ENCODE peak calls at places on chromosomes 16 and 17, in eight cellular contexts. L, I, G, W, K, J, N and Z are unnamed samples.

GRCh38 chr16:50547944-50548658 is at the start of gene NKD1:
- DNase-seq in L (peak), I (peak), G (peak), W (peak), K (peak), J (peak), N (no peak), Z (peak)

GRCh38 chr17:27293359-27293897 is 486 bp upstream of the WSB1 start:
- DNase-seq in L (peak), I (no peak), G (no peak), W (no peak), K (no peak), J (no peak), N (no peak), Z (no peak)

GRCh38 chr16:16019488-16019887 is 70.1 kb downstream of the ABCC1 start:
- DNase-seq in L (no peak), I (no peak), G (no peak), W (peak), K (peak), J (no peak), N (no peak), Z (no peak)

GRCh38 chr16:65769055-65769465 is 597.4 kb upstream of the CDH5 start:
- DNase-seq in L (no peak), I (no peak), G (no peak), W (no peak), K (no peak), J (no peak), N (no peak), Z (no peak)

GRCh38 chr16:78142784-78143183 is 43.3 kb downstream of the WWOX start:
- DNase-seq in L (no peak), I (no peak), G (no peak), W (peak), K (no peak), J (no peak), N (no peak), Z (no peak)

GRCh38 chr17:56594528-56595418 is 1.3 kb downstream of the NOG start:
- DNase-seq in L (no peak), I (peak), G (peak), W (peak), K (peak), J (peak), N (no peak), Z (peak)

GRCh38 chr17:82386256-82386831 is 14.8 kb downstream of the UTS2R start:
- DNase-seq in L (peak), I (peak), G (no peak), W (no peak), K (no peak), J (no peak), N (no peak), Z (no peak)

GRCh38 chr17:2809337-2809736 is 13.1 kb downstream of the RAP1GAP2 start:
- DNase-seq in L (no peak), I (no peak), G (no peak), W (no peak), K (no peak), J (no peak), N (no peak), Z (no peak)

GRCh38 chr16:84196101-84196500 is 5.1 kb downstream of the ADAD2 start:
- DNase-seq in L (no peak), I (no peak), G (no peak), W (no peak), K (no peak), J (no peak), N (no peak), Z (no peak)

GRCh38 chr17:39601758-39602532 is 5.8 kb downstream of the NEUROD2 start:
- DNase-seq in L (no peak), I (no peak), G (no peak), W (no peak), K (no peak), J (no peak), N (no peak), Z (no peak)

GRCh38 chr16:66028505-66029216 is 337.8 kb upstream of the CDH5 start:
- DNase-seq in L (no peak), I (no peak), G (no peak), W (peak), K (peak), J (no peak), N (no peak), Z (no peak)

GRCh38 chr16:57690782-57691471 is 3.7 kb upstream of the DRC7 start:
- DNase-seq in L (no peak), I (no peak), G (no peak), W (peak), K (peak), J (no peak), N (no peak), Z (no peak)

GRCh38 chr17:27322026-27322425 is 28.1 kb downstream of the WSB1 start:
- DNase-seq in L (no peak), I (no peak), G (no peak), W (no peak), K (no peak), J (no peak), N (no peak), Z (no peak)

GRCh38 chr17:77366558-77367245 is 225.9 kb downstream of the SEC14L1 start:
- DNase-seq in L (peak), I (peak), G (no peak), W (peak), K (no peak), J (no peak), N (no peak), Z (no peak)

GRCh38 chr16:86209202-86209601 is 301.1 kb upstream of the FOXF1 start:
- DNase-seq in L (no peak), I (no peak), G (no peak), W (no peak), K (no peak), J (no peak), N (no peak), Z (no peak)

GRCh38 chr16:80319181-80319580 is 221.6 kb upstream of the DYNLRB2 start:
- DNase-seq in L (no peak), I (no peak), G (no peak), W (no peak), K (peak), J (no peak), N (no peak), Z (no peak)

GRCh38 chr16:30006095-30006473 is 4.7 kb downstream of the DOC2A start:
- DNase-seq in L (no peak), I (no peak), G (no peak), W (no peak), K (no peak), J (no peak), N (no peak), Z (no peak)

GRCh38 chr17:61407211-61407911 is 7.7 kb downstream of the TBX2 start:
- DNase-seq in L (no peak), I (peak), G (peak), W (no peak), K (no peak), J (no peak), N (no peak), Z (no peak)